ENCODE peak calls at places on chromosome 15, in eight cellular contexts. U is colonic mucosa; C is stomach; H is lower lobe of right lung; T is CD8-positive, alpha-beta T cell; M is SJSA1; Q is right lobe of liver; N is adipocyte. F is an unnamed sample.

GRCh38 chr15:76932090-76932966 is 779 bp downstream of the RCN2 start:
- DNase-seq in Q (no peak), T (no peak), U (no peak), C (no peak), H (no peak), M (no peak), N (peak; percentile 39), F (no peak)

GRCh38 chr15:63054985-63055384 is 12.4 kb downstream of the TPM1 start:
- DNase-seq in H (no peak), T (no peak), C (no peak), U (peak; percentile 58), M (no peak), Q (no peak), N (no peak), F (no peak)

GRCh38 chr15:46091860-46092450 is 457.1 kb downstream of the SQOR start:
- DNase-seq in Q (no peak), N (peak; percentile 45), T (no peak), C (no peak), U (peak; percentile 54), M (no peak), H (no peak), F (no peak)

GRCh38 chr15:101152914-101153313 is 98.9 kb downstream of the CHSY1 start:
- DNase-seq in N (no peak), Q (no peak), M (no peak), H (peak; percentile 50), C (no peak), U (no peak), T (no peak), F (no peak)

GRCh38 chr15:58934521-58934920 is 1.0 kb upstream of the SLTM start:
- DNase-seq in H (no peak), T (no peak), U (no peak), Q (no peak), C (no peak), N (no peak), M (no peak), F (no peak)

GRCh38 chr15:101684384-101684783 is 32.2 kb upstream of the TM2D3 start:
- DNase-seq in Q (no peak), T (no peak), H (no peak), U (no peak), C (no peak), N (peak; percentile 43), M (peak; percentile 82), F (no peak)

GRCh38 chr15:101158166-101159095 is 93.4 kb downstream of the CHSY1 start:
- DNase-seq in N (no peak), U (no peak), C (no peak), M (no peak), H (peak; percentile 25), T (no peak), Q (no peak), F (no peak)

GRCh38 chr15:80876034-80876433 is 96.9 kb downstream of the CEMIP start:
- DNase-seq in Q (no peak), T (no peak), C (no peak), M (no peak), H (no peak), U (no peak), N (no peak), F (no peak)

GRCh38 chr15:31974855-31975421 is 55.4 kb upstream of the CHRNA7 start:
- DNase-seq in M (no peak), H (no peak), T (no peak), Q (no peak), U (peak; percentile 59), C (no peak), N (peak; percentile 68), F (no peak)

GRCh38 chr15:87777054-87777498 is 479.5 kb downstream of the NTRK3 start:
- DNase-seq in M (no peak), Q (no peak), T (no peak), H (no peak), C (no peak), N (peak; percentile 41), U (no peak), F (no peak)

GRCh38 chr15:70053006-70053702 is 44.6 kb downstream of the TLE3 start:
- DNase-seq in T (no peak), H (peak; percentile 28), C (no peak), M (no peak), U (no peak), Q (peak; percentile 48), N (no peak), F (peak; percentile 43)

GRCh38 chr15:39860200-39860599 is 59.9 kb downstream of the GPR176 start:
- DNase-seq in N (peak; percentile 73), T (no peak), Q (no peak), H (no peak), U (no peak), C (no peak), M (no peak), F (no peak)

GRCh38 chr15:94004697-94005096 is 226.7 kb upstream of the MCTP2 start:
- DNase-seq in T (no peak), N (no peak), Q (no peak), M (no peak), C (no peak), U (no peak), H (no peak), F (peak; percentile 55)

GRCh38 chr15:70557506-70558258 is 205.7 kb downstream of the UACA start:
- DNase-seq in H (no peak), C (peak; percentile 19), N (no peak), U (no peak), Q (no peak), T (no peak), M (peak; percentile 25), F (no peak)

GRCh38 chr15:58065445-58066041 is at the start of gene ALDH1A2:
- DNase-seq in H (peak; percentile 70), T (no peak), C (no peak), U (no peak), Q (peak; percentile 53), N (peak; percentile 15), M (no peak), F (peak; percentile 46)

GRCh38 chr15:64982472-64982871 is 7.2 kb downstream of the SPG21 start:
- DNase-seq in U (no peak), Q (no peak), C (no peak), H (no peak), N (peak; percentile 69), T (no peak), M (no peak), F (no peak)

GRCh38 chr15:80228959-80229610 is 22.9 kb downstream of the CTXND1 start:
- DNase-seq in M (no peak), H (no peak), N (no peak), C (no peak), Q (peak; percentile 71), T (no peak), U (no peak), F (no peak)

GRCh38 chr15:43796566-43796965 is 3.5 kb downstream of the SERINC4 start:
- DNase-seq in M (no peak), T (no peak), U (no peak), H (no peak), N (no peak), Q (no peak), C (no peak), F (no peak)

GRCh38 chr15:43793647-43794046 is 1.5 kb downstream of the SERF2 start:
- DNase-seq in C (no peak), Q (no peak), N (no peak), U (no peak), T (no peak), H (no peak), M (no peak), F (no peak)

GRCh38 chr15:43794269-43795037 is 2.3 kb downstream of the SERF2 start:
- DNase-seq in Q (no peak), M (peak; percentile 94), N (no peak), C (no peak), T (no peak), H (no peak), U (no peak), F (no peak)

GRCh38 chr15:43795197-43795596 is 3.1 kb downstream of the SERF2 start:
- DNase-seq in U (no peak), T (no peak), N (no peak), M (no peak), C (no peak), H (no peak), Q (no peak), F (no peak)

GRCh38 chr15:43795997-43796396 is 3.9 kb downstream of the SERF2 start:
- DNase-seq in H (no peak), Q (no peak), U (no peak), C (no peak), N (no peak), T (no peak), M (no peak), F (no peak)
- H3K36me3 ChIP-seq in H (peaks cover 54% of the 10 kb centered on the region), Q (no peaks in the 10 kb centered on the region), U (peaks cover 8% of the 10 kb centered on the region), C (peaks cover 68% of the 10 kb centered on the region), N (peaks cover 57% of the 10 kb centered on the region), T (peaks cover 35% of the 10 kb centered on the region), M (peaks cover 87% of the 10 kb centered on the region), F (peaks cover 46% of the 10 kb centered on the region)

DNA sequence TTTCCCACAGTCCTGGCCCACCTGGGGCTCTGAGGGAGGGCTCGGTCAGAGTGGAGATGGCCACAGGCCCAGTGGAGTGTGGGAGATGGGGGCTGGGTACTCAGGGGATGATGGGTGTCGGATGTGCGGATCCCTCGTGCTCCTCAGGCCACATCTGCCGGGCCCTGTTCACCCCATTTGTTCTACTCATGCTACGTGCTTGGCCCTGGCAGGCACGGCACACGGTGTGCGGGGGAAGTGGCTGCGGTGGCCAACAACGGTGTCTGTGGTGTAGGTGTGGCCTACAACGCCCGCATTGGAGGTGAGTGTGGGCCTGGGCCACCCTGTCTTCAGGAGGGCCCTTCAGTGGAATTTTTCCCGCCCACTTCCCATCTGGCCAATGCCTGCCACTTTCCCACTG is 7.0 kb upstream of the FES start:
- DNase-seq in U (no peak), C (no peak), N (no peak), T (no peak), H (no peak), M (no peak), Q (no peak), F (no peak)
- H3K36me3 ChIP-seq in U (peaks cover 20% of the 10 kb centered on the region), C (peaks cover 73% of the 10 kb centered on the region), N (peaks cover 68% of the 10 kb centered on the region), T (peaks cover 24% of the 10 kb centered on the region), H (peaks cover 73% of the 10 kb centered on the region), M (peaks cover 95% of the 10 kb centered on the region), Q (peaks cover 16% of the 10 kb centered on the region), F (no peaks in the 10 kb centered on the region)

GRCh38 chr15:73237910-73238309 is 130.8 kb downstream of the HCN4 start:
- DNase-seq in U (no peak), H (no peak), N (no peak), Q (no peak), T (no peak), M (no peak), C (no peak), F (no peak)
- H3K36me3 ChIP-seq in U (no peaks in the 10 kb centered on the region), H (peaks cover 3% of the 10 kb centered on the region), N (no peaks in the 10 kb centered on the region), Q (no peaks in the 10 kb centered on the region), T (no peaks in the 10 kb centered on the region), M (no peaks in the 10 kb centered on the region), C (peaks cover 11% of the 10 kb centered on the region), F (no peaks in the 10 kb centered on the region)

GRCh38 chr15:66491846-66492245 is 5.7 kb downstream of the SNAPC5 start:
- DNase-seq in Q (no peak), T (no peak), H (no peak), N (no peak), M (no peak), C (no peak), U (no peak), F (no peak)
- H3K36me3 ChIP-seq in Q (no peaks in the 10 kb centered on the region), T (peaks cover 38% of the 10 kb centered on the region), H (peaks cover 90% of the 10 kb centered on the region), N (peaks cover 57% of the 10 kb centered on the region), M (peaks cover 79% of the 10 kb centered on the region), C (peaks cover 89% of the 10 kb centered on the region), U (no peaks in the 10 kb centered on the region), F (no peaks in the 10 kb centered on the region)

F was measured in Peyer's patch.